ENCODE peak calls at places on chromosomes 2 and 18, in ten cellular contexts. G, X, T, J, L, D, V, S, R and U are unnamed samples.

GRCh38 chr18:23114171-23114881 is 21.0 kb upstream of the CABLES1 start:
- DNase-seq in V (no peak), T (no peak), R (no peak), J (peak), L (no peak), G (no peak), D (peak), X (no peak), S (peak), U (no peak)

GRCh38 chr2:201882353-201883095 is 76.2 kb downstream of the CDK15 start:
- DNase-seq in R (peak), L (no peak), V (peak), X (no peak), T (no peak), J (no peak), G (no peak), S (peak), D (peak), U (peak)

GRCh38 chr2:213150315-213150951 is 979 bp downstream of the IKZF2 start:
- DNase-seq in L (no peak), R (no peak), X (peak), G (no peak), D (peak), V (peak), T (no peak), S (peak), J (no peak), U (no peak)

GRCh38 chr2:219615894-219616293 is 11.5 kb upstream of the SLC4A3 start:
- DNase-seq in L (peak), V (peak), S (no peak), R (no peak), J (no peak), X (no peak), T (no peak), G (no peak), D (no peak), U (no peak)

GRCh38 chr2:156341482-156342251 is 9.1 kb upstream of the NR4A2 start:
- DNase-seq in X (peak), R (peak), S (peak), V (peak), L (peak), T (no peak), G (peak), D (peak), J (peak), U (peak)

GRCh38 chr2:18083806-18084205 is 205.3 kb downstream of the KCNS3 start:
- DNase-seq in V (no peak), T (no peak), S (no peak), J (no peak), D (no peak), R (no peak), L (no peak), X (no peak), G (no peak), U (no peak)

GRCh38 chr2:236738030-236738429 is 168.4 kb downstream of the ACKR3 start:
- DNase-seq in V (no peak), S (no peak), T (no peak), R (no peak), X (no peak), J (no peak), L (no peak), G (no peak), D (no peak), U (no peak)

GRCh38 chr18:13577091-13577697 is 149.2 kb downstream of the FAM210A start:
- DNase-seq in R (no peak), L (no peak), D (no peak), S (peak), X (no peak), J (no peak), T (no peak), V (no peak), G (no peak), U (peak)

GRCh38 chr2:51812138-51812866 is 780.4 kb upstream of the NRXN1 start:
- DNase-seq in L (no peak), R (no peak), G (peak), T (no peak), S (peak), V (no peak), X (no peak), D (peak), J (no peak), U (peak)

GRCh38 chr2:95060446-95061118 is 35.1 kb downstream of the MAL start:
- DNase-seq in D (no peak), G (no peak), R (no peak), V (no peak), T (no peak), S (no peak), X (no peak), J (no peak), L (peak), U (no peak)

GRCh38 chr2:210337159-210337558 is 22.2 kb upstream of the MYL1 start:
- DNase-seq in S (no peak), G (no peak), D (no peak), L (no peak), R (no peak), J (no peak), X (no peak), T (no peak), V (no peak), U (no peak)

GRCh38 chr2:28296243-28296642 is 96.4 kb upstream of the FOSL2 start:
- DNase-seq in R (no peak), L (no peak), V (no peak), G (no peak), S (peak), D (peak), X (no peak), T (no peak), J (no peak), U (no peak)

GRCh38 chr2:238106339-238106697 is 6.2 kb downstream of the ESPNL start:
- DNase-seq in D (no peak), T (no peak), G (no peak), L (no peak), V (no peak), S (no peak), X (no peak), J (no peak), R (no peak), U (no peak)

GRCh38 chr2:173254659-173255058 is 100.0 kb upstream of the CDCA7 start:
- DNase-seq in J (no peak), X (no peak), D (no peak), T (no peak), L (no peak), V (no peak), G (no peak), R (no peak), S (no peak), U (no peak)

GRCh38 chr2:30255466-30256408 is 24.4 kb downstream of the LBH start:
- DNase-seq in L (no peak), X (no peak), V (no peak), D (no peak), J (no peak), G (no peak), R (no peak), T (no peak), S (no peak), U (no peak)

GRCh38 chr2:3620834-3621233 is 25.9 kb downstream of the COLEC11 start:
- DNase-seq in G (no peak), X (no peak), R (no peak), V (no peak), L (no peak), J (no peak), S (no peak), T (no peak), D (no peak), U (no peak)

GRCh38 chr2:23719721-23720120 is 207.2 kb downstream of the ATAD2B start:
- DNase-seq in J (no peak), S (no peak), R (no peak), L (no peak), X (no peak), T (no peak), V (no peak), D (no peak), G (no peak), U (no peak)

GRCh38 chr2:237674731-237675276 is 47.4 kb downstream of the LRRFIP1 start:
- DNase-seq in X (peak), J (peak), V (peak), T (no peak), S (peak), D (peak), L (peak), G (no peak), R (peak), U (peak)

GRCh38 chr2:149031396-149031795 is 7.1 kb upstream of the LYPD6B start:
- DNase-seq in X (no peak), V (no peak), T (no peak), L (no peak), S (no peak), D (no peak), G (no peak), R (no peak), J (no peak), U (no peak)

GRCh38 chr2:134845719-134846118 is 7.3 kb downstream of the ACMSD start:
- DNase-seq in G (no peak), D (peak), R (no peak), X (no peak), L (no peak), J (no peak), V (no peak), S (peak), T (no peak), U (peak)

GRCh38 chr2:9099341-9099751 is 95.9 kb upstream of the MBOAT2 start:
- DNase-seq in L (no peak), G (no peak), S (peak), R (no peak), D (peak), V (no peak), X (no peak), T (no peak), J (no peak), U (peak)

GRCh38 chr2:240252872-240253511 is 112.5 kb upstream of the OTOS start:
- DNase-seq in V (no peak), R (no peak), D (no peak), J (peak), G (no peak), T (no peak), S (no peak), X (no peak), L (peak), U (no peak)

GRCh38 chr18:67710639-67711038 is 194.1 kb upstream of the DSEL start:
- DNase-seq in X (no peak), V (no peak), L (no peak), R (no peak), T (no peak), D (no peak), G (no peak), J (no peak), S (no peak), U (no peak)

GRCh38 chr2:197191177-197191947 is 119.2 kb downstream of the ANKRD44 start:
- DNase-seq in D (peak), X (no peak), L (no peak), T (no peak), S (peak), R (no peak), G (no peak), J (no peak), V (no peak), U (peak)

GRCh38 chr2:16522031-16522818 is 143.4 kb downstream of the CYRIA start:
- DNase-seq in S (peak), R (no peak), L (no peak), V (no peak), X (no peak), D (no peak), T (no peak), J (no peak), G (no peak), U (peak)

GRCh38 chr2:74379851-74380789 is at the start of gene DCTN1:
- DNase-seq in V (peak), T (no peak), G (peak), X (peak), L (no peak), R (no peak), D (peak), J (no peak), S (peak), U (no peak)

GRCh38 chr2:212845941-212846340 is 305.5 kb downstream of the IKZF2 start:
- DNase-seq in X (no peak), G (peak), D (peak), R (no peak), L (no peak), V (no peak), S (peak), J (no peak), T (no peak), U (no peak)

GRCh38 chr2:45964226-45964841 is 312.9 kb downstream of the PRKCE start:
- DNase-seq in R (peak), S (peak), J (peak), T (peak), X (peak), G (peak), L (peak), D (peak), V (peak), U (peak)

GRCh38 chr2:164538250-164538866 is 82.9 kb downstream of the GRB14 start:
- DNase-seq in V (no peak), R (no peak), S (peak), D (peak), T (no peak), X (no peak), G (no peak), J (no peak), L (no peak), U (peak)

GRCh38 chr2:232139171-232139594 is 177.7 kb downstream of the DIS3L2 start:
- DNase-seq in G (no peak), X (no peak), V (no peak), L (no peak), D (no peak), T (no peak), S (no peak), R (no peak), J (no peak), U (no peak)

GRCh38 chr2:232139786-232140562 is 178.5 kb downstream of the DIS3L2 start:
- DNase-seq in X (no peak), R (no peak), D (no peak), T (no peak), G (no peak), V (no peak), S (no peak), J (no peak), L (no peak), U (no peak)

GRCh38 chr2:232141591-232141990 is 180.1 kb downstream of the DIS3L2 start:
- DNase-seq in S (no peak), G (no peak), X (no peak), D (no peak), V (no peak), L (no peak), J (no peak), R (no peak), T (no peak), U (no peak)

GRCh38 chr2:232142502-232142901 is 181.0 kb downstream of the DIS3L2 start:
- DNase-seq in D (no peak), S (no peak), J (no peak), R (no peak), T (no peak), G (no peak), V (no peak), L (no peak), X (no peak), U (no peak)

DNA sequence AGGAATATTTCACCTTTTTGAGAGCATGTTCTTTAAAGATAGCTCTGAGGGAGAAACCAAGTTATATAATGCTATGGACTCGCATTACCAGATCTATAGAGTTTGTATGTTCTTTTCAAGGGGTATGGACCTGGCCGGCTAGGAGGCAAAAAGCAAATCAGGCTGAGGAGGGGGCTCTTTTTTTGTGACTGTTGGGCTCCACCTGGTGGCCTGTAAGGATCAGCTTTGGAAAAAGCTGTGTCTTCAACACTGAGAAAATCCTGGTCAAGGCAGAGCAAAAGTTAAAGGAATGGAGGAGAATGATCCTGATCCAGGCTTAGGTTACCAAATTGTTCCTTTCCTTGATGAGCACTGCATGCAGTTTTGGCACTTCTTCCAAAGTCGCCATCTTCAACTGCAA is 180.5 kb downstream of the DIS3L2 start:
- DNase-seq in S (peak), X (peak), V (peak), R (no peak), L (no peak), J (no peak), G (no peak), D (peak), T (peak), U (peak)
- TF ChIP-seq CTCF in S (peak), X (peak), V (peak), R (no peak), L (peak), J (peak), G (peak), D (peak), T (peak), U (peak)

DNA sequence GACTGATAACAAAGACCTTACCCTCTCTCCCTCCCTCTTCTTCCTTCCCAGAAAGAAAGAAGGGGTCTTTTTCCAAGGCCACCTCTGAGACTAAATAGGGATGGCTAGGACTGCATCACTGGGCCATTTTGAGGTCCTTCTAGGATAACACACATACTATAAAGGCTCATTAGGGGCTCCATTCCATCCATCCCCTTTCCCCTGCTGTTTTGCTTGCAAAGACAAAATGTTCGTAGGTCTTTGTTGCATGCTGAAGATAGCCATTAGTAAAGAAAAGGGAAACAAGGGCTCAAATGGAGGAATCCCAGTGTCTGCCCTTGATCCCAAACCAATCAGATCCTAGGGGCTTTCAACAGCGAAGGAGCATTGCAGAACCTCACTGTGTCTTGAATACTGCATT is 344.3 kb downstream of the CYP26B1 start:
- DNase-seq in X (no peak), R (no peak), L (no peak), D (no peak), V (no peak), S (no peak), J (no peak), T (no peak), G (no peak), U (no peak)
- H3K4me3 ChIP-seq in X (no peak), R (no peak), L (no peak), D (no peak), V (no peak), S (no peak), J (no peak), T (no peak), G (no peak), U (no peak)

DNA sequence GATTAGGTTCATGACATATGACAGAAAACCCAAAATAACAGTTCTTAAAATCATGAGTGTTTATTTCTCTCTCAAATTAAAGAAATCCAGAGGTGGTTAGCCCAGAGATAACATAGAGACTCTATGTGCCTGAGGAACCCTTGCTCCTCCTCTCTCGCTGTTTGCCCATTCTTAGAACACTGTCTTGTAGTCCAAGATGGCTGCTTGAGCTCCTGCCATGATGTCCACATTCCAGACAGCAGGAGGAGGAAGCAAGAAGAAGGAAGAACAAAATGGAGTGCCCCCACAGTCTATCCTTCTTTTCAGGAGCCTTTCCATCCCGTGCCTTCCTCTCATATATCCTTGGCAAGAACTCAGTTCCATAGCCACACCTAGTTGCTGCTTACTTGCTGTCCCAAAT is 13.9 kb upstream of the ST8SIA5 start:
- DNase-seq in V (no peak), T (no peak), S (no peak), D (no peak), X (no peak), G (no peak), R (no peak), J (no peak), L (no peak), U (no peak)
- TF ChIP-seq CTCF in V (no peak), T (no peak), S (no peak), D (no peak), X (no peak), G (no peak), R (no peak), J (no peak), L (no peak), U (no peak)

DNA sequence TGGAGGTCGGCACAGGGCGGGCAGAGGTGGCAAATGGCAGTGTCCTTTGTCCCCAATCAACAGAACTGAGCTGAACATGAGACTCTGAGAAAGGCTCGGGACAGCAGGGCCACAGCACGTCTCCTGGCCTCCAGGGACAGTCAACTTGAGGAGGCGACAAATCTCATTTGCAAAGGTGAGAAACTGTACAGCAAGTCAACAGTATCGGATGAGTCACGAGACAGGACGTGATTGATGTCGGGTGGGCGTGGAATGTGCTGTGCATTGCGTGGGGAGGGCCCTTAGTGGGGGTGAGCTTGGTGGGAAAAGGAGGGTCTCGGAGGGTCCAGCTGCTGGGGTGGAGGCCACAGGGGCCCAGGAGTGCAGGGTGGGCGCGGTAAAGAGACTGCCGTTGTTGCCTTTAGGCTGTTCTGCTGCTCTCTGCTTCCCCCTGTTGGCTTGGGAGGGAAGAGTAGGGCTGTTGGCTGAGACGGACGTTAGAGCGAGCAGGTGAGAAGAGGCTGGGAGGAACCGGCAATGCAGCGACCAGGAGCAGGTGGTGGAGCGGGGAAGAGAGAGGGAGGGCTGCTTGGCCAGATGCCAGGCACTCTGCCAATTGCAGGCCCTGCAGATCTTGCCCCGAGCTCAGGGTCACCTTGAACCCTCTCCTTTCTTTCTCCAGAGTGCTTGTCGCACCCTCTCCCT is 164.3 kb downstream of the BCL2 start:
- DNase-seq in S (no peak), R (peak), J (peak), L (peak), V (peak), D (no peak), X (no peak), G (no peak), T (peak), U (no peak)
- H3K4me3 ChIP-seq in S (no peak), R (peak), J (peak), L (no peak), V (peak), D (no peak), X (no peak), G (no peak), T (peak), U (no peak)

DNA sequence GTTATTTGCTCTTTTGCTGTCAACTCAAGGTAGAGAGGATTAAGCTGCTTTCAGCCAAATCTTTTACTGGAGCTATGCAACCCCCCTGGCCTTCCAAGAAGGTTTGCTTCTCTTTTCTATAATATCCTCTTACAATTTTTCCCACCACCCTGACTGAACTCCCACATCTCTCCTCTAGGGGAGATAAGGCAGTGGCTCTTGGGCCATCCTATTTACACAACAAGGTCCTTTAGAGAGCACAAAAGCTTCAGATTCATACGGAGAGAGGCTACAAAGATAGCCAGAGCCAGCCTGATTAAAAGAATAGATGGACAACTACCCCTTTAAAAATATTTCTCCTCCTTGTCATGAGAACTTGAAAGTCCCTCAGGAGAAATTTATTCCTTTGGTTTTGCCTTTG is 95.7 kb downstream of the TPGS2 start:
- DNase-seq in G (no peak), J (no peak), R (no peak), X (no peak), S (no peak), L (no peak), V (no peak), D (no peak), T (no peak), U (no peak)
- TF ChIP-seq CTCF in G (peak), J (no peak), R (no peak), X (no peak), S (no peak), L (no peak), V (peak), D (no peak), T (no peak), U (peak)

GRCh38 chr2:96547751-96548161 is 11.2 kb downstream of the ARID5A start:
- DNase-seq in T (no peak), S (peak), X (no peak), J (no peak), V (no peak), L (peak), R (no peak), D (peak), G (no peak), U (peak)
- H3K4me3 ChIP-seq in T (no peak), S (no peak), X (no peak), J (no peak), V (no peak), L (no peak), R (no peak), D (no peak), G (no peak), U (no peak)